ENCODE peak calls at places on chromosomes 4 and X, in seven cellular contexts. I is MCF 10A, X is GM12865, N is osteocyte, B is progenitor cell of endocrine pancreas, A is GM23338, S is neural crest cell. D is an unnamed sample.

GRCh38 chrX:69503228-69503834 is 795 bp upstream of the NALF2 start:
- DNase-seq in A (peak; percentile 81), S (no peak), X (no peak), N (peak; percentile 49), I (no peak), B (no peak), D (no peak)

GRCh38 chr4:169369634-169370033 is 98.9 kb upstream of the SH3RF1 start:
- DNase-seq in N (no peak), B (no peak), I (no peak), S (no peak), X (no peak), A (peak; percentile 68), D (no peak)

GRCh38 chr4:159551268-159551667 is 448.4 kb downstream of the RAPGEF2 start:
- DNase-seq in N (no peak), A (no peak), B (no peak), X (no peak), S (no peak), I (peak; percentile 30), D (no peak)

GRCh38 chr4:174739576-174739975 is 89.5 kb downstream of the GLRA3 start:
- DNase-seq in N (no peak), S (no peak), X (no peak), A (no peak), I (peak; percentile 10), B (no peak), D (no peak)

GRCh38 chr4:75696036-75696435 is 22.8 kb upstream of the G3BP2 start:
- DNase-seq in B (no peak), N (no peak), I (no peak), S (no peak), A (no peak), X (peak; percentile 11), D (no peak)

GRCh38 chr4:105509291-105509690 is 35.4 kb upstream of the PPA2 start:
- DNase-seq in I (no peak), A (no peak), N (no peak), S (no peak), B (no peak), X (peak; percentile 17), D (no peak)

GRCh38 chr4:129988957-129989356 is 893.0 kb downstream of the C4orf33 start:
- DNase-seq in X (no peak), I (no peak), B (no peak), A (no peak), N (no peak), S (no peak), D (no peak)

GRCh38 chrX:54994668-54995452 is 872 bp upstream of the PFKFB1 start:
- DNase-seq in B (no peak), X (no peak), A (no peak), S (no peak), N (no peak), I (no peak), D (no peak)

GRCh38 chr4:103400405-103400804 is 202.3 kb upstream of the CENPE start:
- DNase-seq in I (peak; percentile 73), S (no peak), X (peak; percentile 15), B (no peak), A (no peak), N (no peak), D (no peak)

GRCh38 chrX:25022499-25023325 is 6.9 kb upstream of the ARX start:
- DNase-seq in B (no peak), A (peak; percentile 24), N (no peak), S (no peak), X (no peak), I (no peak), D (no peak)

GRCh38 chr4:94615431-94615830 is 142.3 kb upstream of the BMPR1B start:
- DNase-seq in A (no peak), I (no peak), X (no peak), B (no peak), S (no peak), N (no peak), D (no peak)

DNA sequence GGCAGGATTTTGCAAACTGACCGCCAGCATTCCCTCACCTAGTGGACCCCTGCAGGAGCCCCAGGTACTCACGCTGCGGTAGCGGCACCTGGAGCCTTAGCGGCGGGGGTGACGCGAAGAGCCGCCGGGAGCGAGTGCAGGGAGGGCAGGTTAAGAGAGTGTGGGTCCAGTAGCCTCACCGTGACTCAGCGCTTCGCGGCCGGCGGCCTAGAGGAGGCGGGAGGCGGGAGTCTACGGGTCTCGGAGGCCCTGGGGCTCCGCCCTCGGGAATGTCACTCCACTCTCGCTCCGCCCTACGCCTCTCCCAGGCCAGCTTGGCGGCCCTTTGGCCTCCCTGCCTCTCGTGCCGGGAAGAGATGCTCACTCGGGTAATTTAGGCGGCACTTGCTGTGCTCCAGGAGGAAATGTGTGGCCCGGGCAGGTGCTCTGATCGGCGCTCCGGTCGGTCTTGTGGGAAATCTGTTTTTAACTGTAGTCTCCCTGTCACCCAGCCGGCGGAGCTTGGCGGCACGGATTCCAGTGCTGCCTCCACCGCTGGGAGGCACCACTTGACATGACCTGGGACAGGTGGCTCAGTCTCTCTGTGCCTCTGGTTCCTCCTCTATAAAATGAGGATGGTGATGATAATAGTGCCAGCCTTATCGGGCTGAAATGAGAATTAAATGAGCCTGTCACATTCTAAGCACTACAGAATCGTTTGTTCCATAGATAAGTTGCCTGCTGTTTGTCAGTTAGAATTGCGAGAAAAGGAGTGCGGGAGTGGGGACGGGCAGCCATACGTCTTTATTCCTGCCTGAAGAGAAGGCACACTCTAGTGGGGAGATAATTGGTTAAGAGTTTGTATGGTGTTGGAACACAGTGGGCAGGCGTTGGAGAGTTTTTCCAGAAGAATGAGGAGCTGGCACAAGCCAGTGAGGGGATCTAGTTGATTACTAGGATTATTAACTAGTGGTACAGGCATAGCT is at the start of gene PIR:
- DNase-seq in A (peak; percentile 90), X (peak; percentile 78), I (peak; percentile 96), S (peak; percentile 82), N (peak; percentile 94), B (peak; percentile 89), D (peak; percentile 75)
- TF ChIP-seq CTCF in A (peak; percentile 51), X (peak; percentile 35), I (peak; percentile 34), S (peak; percentile 65), N (peak; percentile 57), B (peak; percentile 58), D (peak; percentile 26)

GRCh38 chr4:16573744-16574143 is 324.7 kb downstream of the LDB2 start:
- DNase-seq in N (no peak), X (no peak), B (no peak), I (peak; percentile 91), A (no peak), S (no peak), D (no peak)
- TF ChIP-seq CTCF in N (no peak), X (no peak), B (no peak), I (no peak), A (no peak), S (no peak), D (no peak)

GRCh38 chr4:38832624-38833528 is 23.7 kb downstream of the TLR6 start:
- DNase-seq in I (no peak), B (no peak), S (no peak), N (no peak), A (peak; percentile 38), X (no peak), D (no peak)
- TF ChIP-seq CTCF in I (no peak), B (peak; percentile 20), S (no peak), N (no peak), A (peak; percentile 45), X (peak; percentile 22), D (peak; percentile 36)

DNA sequence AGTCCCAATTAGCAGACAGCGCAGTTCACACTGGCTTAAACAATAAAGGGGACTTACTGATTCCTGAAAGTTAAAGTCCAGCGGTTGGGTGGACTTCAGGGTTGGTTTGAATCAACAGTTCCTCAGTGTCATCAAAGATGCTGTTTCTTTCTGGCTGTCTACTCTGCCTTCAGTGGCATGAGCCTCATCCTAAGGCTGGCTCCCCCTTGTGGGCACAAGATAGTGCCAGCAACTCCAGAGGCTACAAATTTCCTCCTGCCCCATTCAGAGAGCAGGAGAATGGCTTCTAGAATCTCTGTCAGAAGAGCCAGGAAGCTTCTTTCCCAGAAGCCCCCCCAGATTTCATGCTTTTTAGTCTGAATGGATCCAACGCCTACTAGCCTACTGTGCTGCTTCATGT is 82.4 kb upstream of the MTM1 start:
- DNase-seq in B (no peak), S (peak; percentile 24), A (peak; percentile 74), I (peak; percentile 71), N (no peak), X (peak; percentile 50), D (peak; percentile 45)
- TF ChIP-seq CTCF in B (peak; percentile 57), S (peak; percentile 62), A (peak; percentile 76), I (peak; percentile 62), N (peak; percentile 71), X (peak; percentile 51), D (peak; percentile 32)

GRCh38 chr4:133102612-133103409 is 46.3 kb upstream of the PCDH10 start:
- DNase-seq in I (no peak), X (no peak), A (peak; percentile 33), B (no peak), N (no peak), S (no peak), D (no peak)
- TF ChIP-seq CTCF in I (no peak), X (no peak), A (peak; percentile 52), B (no peak), N (no peak), S (no peak), D (no peak)

GRCh38 chr4:6374575-6374974 is 97.8 kb downstream of the PPP2R2C start:
- DNase-seq in I (no peak), X (no peak), N (no peak), S (no peak), A (no peak), B (no peak), D (no peak)
- TF ChIP-seq CTCF in I (no peak), X (no peak), N (no peak), S (no peak), A (no peak), B (no peak), D (no peak)

D was measured in endothelial cell.